ENCODE peak calls at places on chromosomes 13 and 19, in six cellular contexts. P is left lung; Z is activated CD8-positive, alpha-beta memory T cell treated with anti-CD3 and anti-CD28 coated beads, Interleukin-2, amount 50 U/mL, for 48 hours; B is neuronal stem cell; F is HEK293T; S is activated naive CD4-positive, alpha-beta T cell treated with anti-CD3 and anti-CD28 coated beads for 36 hours. Y is an unnamed sample.

GRCh38 chr19:31276831-31277230 is 72.4 kb downstream of the TSHZ3 start:
- DNase-seq in P (no peak), Z (no peak), B (no peak), F (no peak), S (no peak), Y (no peak)

GRCh38 chr13:42883142-42883541 is 101.8 kb downstream of the FAM216B start:
- DNase-seq in P (no peak), Z (no peak), B (no peak), F (no peak), S (no peak), Y (no peak)

GRCh38 chr13:97429681-97430081 is 4.3 kb upstream of the RAP2A start:
- DNase-seq in P (no peak), Z (no peak), B (no peak), F (no peak), S (no peak), Y (no peak)

GRCh38 chr13:94947392-94947791 is 235.0 kb upstream of the SOX21 start:
- DNase-seq in P (no peak), Z (no peak), B (no peak), F (no peak), S (no peak), Y (no peak)

GRCh38 chr13:35964764-35965163 is 166.4 kb downstream of the DCLK1 start:
- DNase-seq in P (no peak), Z (no peak), B (no peak), F (no peak), S (no peak), Y (no peak)

GRCh38 chr13:79126706-79127105 is 279.3 kb downstream of the RBM26 start:
- DNase-seq in P (no peak), Z (no peak), B (no peak), F (no peak), S (no peak), Y (no peak)

GRCh38 chr19:7507884-7508283 is 8.0 kb upstream of the ZNF358 start:
- DNase-seq in P (peak), Z (peak), B (no peak), F (peak), S (no peak), Y (no peak)

GRCh38 chr19:33064117-33064777 is 441 bp downstream of the RHPN2 start:
- DNase-seq in P (peak), Z (peak), B (peak), F (peak), S (peak), Y (peak)

GRCh38 chr13:23467048-23467931 is 33.8 kb upstream of the SACS start:
- DNase-seq in P (no peak), Z (no peak), B (no peak), F (no peak), S (no peak), Y (no peak)

GRCh38 chr19:40954573-40954972 is 36.5 kb upstream of the CYP2B6 start:
- DNase-seq in P (no peak), Z (no peak), B (no peak), F (no peak), S (no peak), Y (no peak)

GRCh38 chr13:63124863-63125262 is 1709.2 kb upstream of the PCDH20 start:
- DNase-seq in P (no peak), Z (no peak), B (no peak), F (no peak), S (no peak), Y (no peak)

GRCh38 chr19:3184847-3185481 is 766 bp upstream of the NCLN start:
- DNase-seq in P (peak), Z (peak), B (no peak), F (peak), S (peak), Y (no peak)

GRCh38 chr19:35377656-35378055 is 6.8 kb downstream of the GPR42 start:
- DNase-seq in P (no peak), Z (no peak), B (no peak), F (no peak), S (no peak), Y (no peak)

GRCh38 chr13:20526664-20527063 is 1.0 kb upstream of the CRYL1 start:
- DNase-seq in P (no peak), Z (no peak), B (no peak), F (no peak), S (no peak), Y (no peak)

GRCh38 chr19:51108805-51109146 is 567 bp upstream of the CTU1 start:
- DNase-seq in P (no peak), Z (no peak), B (no peak), F (no peak), S (no peak), Y (no peak)

GRCh38 chr19:18057557-18057956 is 29.2 kb downstream of the IL12RB1 start:
- DNase-seq in P (no peak), Z (no peak), B (no peak), F (no peak), S (no peak), Y (no peak)

GRCh38 chr19:47663911-47664771 is 49.1 kb upstream of the EHD2 start:
- DNase-seq in P (no peak), Z (no peak), B (no peak), F (no peak), S (no peak), Y (no peak)

GRCh38 chr19:3852614-3853254 is 16.1 kb downstream of the ZFR2 start:
- DNase-seq in P (no peak), Z (no peak), B (no peak), F (peak), S (peak), Y (no peak)

GRCh38 chr13:52845334-52845761 is 3.1 kb downstream of the PCDH8 start:
- DNase-seq in P (no peak), Z (peak), B (peak), F (peak), S (peak), Y (no peak)

GRCh38 chr13:60146491-60146890 is 17.2 kb downstream of the DIAPH3 start:
- DNase-seq in P (no peak), Z (no peak), B (no peak), F (no peak), S (no peak), Y (no peak)

GRCh38 chr13:57918913-57919312 is 287.4 kb downstream of the PCDH17 start:
- DNase-seq in P (no peak), Z (no peak), B (no peak), F (no peak), S (no peak), Y (no peak)

GRCh38 chr19:30447276-30447870 is 75.2 kb downstream of the ZNF536 start:
- DNase-seq in P (no peak), Z (no peak), B (no peak), F (no peak), S (no peak), Y (no peak)

GRCh38 chr19:16571689-16572331 is 405 bp downstream of the SLC35E1 start:
- DNase-seq in P (peak), Z (peak), B (peak), F (peak), S (peak), Y (no peak)

GRCh38 chr19:47267350-47267759 is 7.3 kb upstream of the INAFM1 start:
- DNase-seq in P (no peak), Z (no peak), B (no peak), F (no peak), S (no peak), Y (no peak)

GRCh38 chr13:41028051-41028450 is 8.9 kb upstream of the ELF1 start:
- DNase-seq in P (no peak), Z (no peak), B (no peak), F (no peak), S (no peak), Y (no peak)

GRCh38 chr19:42317535-42317934 is 4.4 kb downstream of the TMEM145 start:
- DNase-seq in P (no peak), Z (no peak), B (no peak), F (no peak), S (no peak), Y (no peak)

GRCh38 chr19:50432221-50432626 is 468 bp upstream of the MYBPC2 start:
- DNase-seq in P (no peak), Z (no peak), B (peak), F (peak), S (no peak), Y (no peak)

GRCh38 chr13:82076421-82076820 is 1735.5 kb upstream of the SPRY2 start:
- DNase-seq in P (no peak), Z (no peak), B (no peak), F (no peak), S (no peak), Y (no peak)

GRCh38 chr19:46766569-46767317 is 20.5 kb upstream of the STRN4 start:
- DNase-seq in P (peak), Z (peak), B (no peak), F (peak), S (peak), Y (peak)

GRCh38 chr19:47996230-47996727 is 1.8 kb downstream of the ELSPBP1 start:
- DNase-seq in P (no peak), Z (no peak), B (no peak), F (no peak), S (no peak), Y (no peak)

GRCh38 chr13:110282316-110282841 is 24.6 kb downstream of the COL4A1 start:
- DNase-seq in P (no peak), Z (no peak), B (no peak), F (no peak), S (no peak), Y (no peak)

GRCh38 chr19:18046066-18046718 is 38.2 kb downstream of the ARRDC2 start:
- DNase-seq in P (no peak), Z (no peak), B (no peak), F (no peak), S (peak), Y (no peak)

GRCh38 chr19:37468961-37469777 is at the start of gene ZNF570:
- DNase-seq in P (peak), Z (peak), B (peak), F (peak), S (peak), Y (peak)

GRCh38 chr13:20489185-20489820 is 36.4 kb downstream of the CRYL1 start:
- DNase-seq in P (no peak), Z (peak), B (peak), F (peak), S (peak), Y (no peak)